ENCODE peak calls at places on chromosomes 2 and 18, in nine cellular contexts. T is GM12878, R is breast epithelium, W is stomach, K is transverse colon, N is prostate gland, S is HepG2, M is K562, X is upper lobe of left lung. Z is an unnamed sample. For H3K4me1, the result is how much of the 10 kb centered on the place peaks cover.

GRCh38 chr2:80525152-80525551 is 220.6 kb upstream of the LRRTM1 start:
- DNase-seq in N (no peak), W (no peak), R (no peak), X (no peak), K (no peak), M (no peak), S (no peak), T (peak), Z (no peak)

GRCh38 chr2:149924028-149924427 is 336.5 kb upstream of the MMADHC start:
- DNase-seq in T (no peak), N (no peak), W (no peak), M (no peak), K (no peak), X (no peak), R (no peak), S (no peak), Z (no peak)

GRCh38 chr2:74043345-74044329 is 58.9 kb downstream of the TET3 start:
- DNase-seq in T (no peak), S (peak), N (no peak), X (no peak), W (no peak), M (peak), K (no peak), R (no peak), Z (no peak)

GRCh38 chr2:162607915-162608314 is 230.7 kb downstream of the KCNH7 start:
- DNase-seq in M (no peak), X (no peak), R (no peak), W (no peak), K (no peak), N (no peak), S (peak), T (no peak), Z (no peak)

GRCh38 chr18:36724591-36725001 is 104.2 kb downstream of the TPGS2 start:
- DNase-seq in N (no peak), T (no peak), M (no peak), K (no peak), W (no peak), S (no peak), X (no peak), R (no peak), Z (no peak)

GRCh38 chr2:24021122-24021998 is 11.5 kb downstream of the MFSD2B start:
- DNase-seq in X (no peak), N (no peak), M (peak), W (peak), R (no peak), T (no peak), S (peak), K (peak), Z (no peak)

GRCh38 chr2:65128297-65129190 is 1.4 kb downstream of the RAB1A start:
- DNase-seq in S (no peak), W (peak), N (peak), M (no peak), R (no peak), X (peak), T (no peak), K (no peak), Z (no peak)

GRCh38 chr2:29878898-29879297 is 42.5 kb downstream of the ALK start:
- DNase-seq in S (no peak), M (no peak), K (no peak), X (peak), N (no peak), W (no peak), T (no peak), R (no peak), Z (no peak)

GRCh38 chr2:8431446-8432125 is 250.3 kb upstream of the ID2 start:
- DNase-seq in S (no peak), T (no peak), N (no peak), M (no peak), K (no peak), R (no peak), X (no peak), W (no peak), Z (peak)

GRCh38 chr18:32511147-32511546 is 40.5 kb upstream of the GAREM1 start:
- DNase-seq in N (no peak), M (no peak), S (no peak), W (no peak), X (no peak), R (no peak), T (no peak), K (no peak), Z (no peak)

GRCh38 chr18:50128506-50129271 is 66.3 kb downstream of the MYO5B start:
- DNase-seq in W (peak), S (peak), T (no peak), K (peak), N (peak), R (no peak), X (no peak), M (no peak), Z (no peak)

GRCh38 chr2:69789762-69790600 is 39.5 kb upstream of the GMCL1 start:
- DNase-seq in W (no peak), M (no peak), T (no peak), S (no peak), R (no peak), K (no peak), N (no peak), X (no peak), Z (no peak)

GRCh38 chr2:71646028-71646427 is 192.7 kb downstream of the DYSF start:
- DNase-seq in S (no peak), K (no peak), N (peak), X (no peak), R (no peak), M (no peak), W (no peak), T (no peak), Z (peak)

GRCh38 chr18:69469444-69469919 is 68.8 kb downstream of the DOK6 start:
- DNase-seq in S (no peak), N (no peak), K (no peak), R (no peak), M (peak), T (no peak), X (no peak), W (no peak), Z (peak)

GRCh38 chr18:5667356-5667755 is 123.6 kb upstream of the EPB41L3 start:
- DNase-seq in S (no peak), M (no peak), R (no peak), W (no peak), T (no peak), X (no peak), K (no peak), N (no peak), Z (no peak)

DNA sequence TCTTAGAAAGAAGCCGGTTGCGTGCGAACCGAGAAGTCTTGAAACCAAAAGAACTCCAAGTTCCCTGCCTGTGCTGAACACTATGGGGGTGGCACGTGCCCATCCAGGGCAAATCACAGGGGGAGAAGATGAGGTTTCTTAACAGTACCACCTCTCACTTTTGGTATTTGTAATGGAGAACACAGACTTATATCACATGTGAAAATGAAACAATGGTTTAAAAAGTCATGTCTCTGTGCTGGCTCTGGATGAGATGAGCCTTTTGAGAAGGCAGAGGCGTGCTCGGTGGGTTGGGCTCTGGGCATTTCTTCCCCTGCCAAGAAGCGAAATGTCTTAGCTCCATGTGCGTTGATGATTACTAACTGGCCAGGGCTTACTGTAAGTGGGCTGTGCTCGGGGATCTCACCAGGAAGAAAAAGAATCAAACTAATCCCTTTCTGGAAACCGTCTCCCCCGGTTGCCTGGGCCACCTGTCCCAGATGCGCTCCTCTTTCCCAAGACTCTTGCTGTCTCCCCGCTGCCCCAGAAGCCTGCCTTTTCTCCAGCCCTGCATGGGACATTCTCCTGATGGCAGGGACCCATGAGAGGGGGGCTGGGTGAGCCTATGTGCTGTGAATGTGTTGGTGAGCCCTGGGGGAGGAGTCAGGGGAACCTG is 252.9 kb downstream of the PRKCE start:
- DNase-seq in W (no peak), K (no peak), T (no peak), N (no peak), X (no peak), M (no peak), R (no peak), S (no peak), Z (no peak)
- H3K4me3 ChIP-seq in W (no peak), K (no peak), T (no peak), N (no peak), X (no peak), M (no peak), R (peak), S (no peak), Z (no peak)

DNA sequence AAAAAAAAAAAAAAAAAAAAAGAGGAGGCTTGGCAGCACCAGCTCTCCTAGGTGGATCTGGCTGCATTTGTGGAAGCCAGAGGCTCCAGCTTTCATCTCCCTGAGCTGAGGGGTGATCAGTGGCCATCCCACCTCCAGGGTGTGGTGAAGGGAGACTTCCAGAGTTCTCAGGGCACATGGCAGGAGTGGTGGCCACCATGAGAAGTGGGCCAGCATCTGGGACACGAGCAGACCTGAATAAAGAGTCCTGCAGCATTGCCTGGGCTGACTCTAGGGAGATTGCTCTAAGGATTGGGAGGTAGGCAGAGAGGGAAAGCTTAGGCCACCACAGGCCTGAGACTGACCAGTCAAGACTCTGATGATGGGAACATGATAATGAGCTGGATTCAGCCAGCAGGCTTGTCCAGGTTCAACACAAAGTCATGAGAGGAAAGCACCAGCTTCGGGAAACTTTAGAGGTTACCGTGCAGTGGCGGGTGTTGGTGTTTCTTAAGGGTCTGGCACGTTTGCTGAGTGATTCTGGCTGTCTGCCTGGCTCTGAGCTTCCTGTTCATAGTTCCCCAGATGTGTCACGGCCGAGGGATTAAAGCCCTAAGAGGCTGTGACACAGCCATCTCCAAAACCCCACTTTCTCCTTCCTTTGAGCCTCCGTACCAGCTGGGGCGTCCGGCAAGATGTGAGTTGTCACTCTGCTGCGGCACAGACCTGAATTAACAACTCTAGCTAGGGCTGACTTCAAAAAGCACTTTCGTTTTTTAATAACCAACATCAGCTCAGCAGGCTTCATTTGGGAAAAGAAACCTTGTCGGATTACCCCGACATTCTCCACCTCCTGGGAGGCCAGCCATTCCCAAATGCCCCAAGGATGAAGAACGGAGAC is 38.3 kb upstream of the IL1R1 start:
- DNase-seq in W (peak), K (peak), X (peak), N (peak), S (no peak), R (no peak), T (peak), M (peak), Z (peak)
- TF ChIP-seq POLR2AphosphoS5 in W (no peak), K (peak), X (peak), N (peak), S (no peak), R (peak), T (peak), M (no peak), Z (no peak)

DNA sequence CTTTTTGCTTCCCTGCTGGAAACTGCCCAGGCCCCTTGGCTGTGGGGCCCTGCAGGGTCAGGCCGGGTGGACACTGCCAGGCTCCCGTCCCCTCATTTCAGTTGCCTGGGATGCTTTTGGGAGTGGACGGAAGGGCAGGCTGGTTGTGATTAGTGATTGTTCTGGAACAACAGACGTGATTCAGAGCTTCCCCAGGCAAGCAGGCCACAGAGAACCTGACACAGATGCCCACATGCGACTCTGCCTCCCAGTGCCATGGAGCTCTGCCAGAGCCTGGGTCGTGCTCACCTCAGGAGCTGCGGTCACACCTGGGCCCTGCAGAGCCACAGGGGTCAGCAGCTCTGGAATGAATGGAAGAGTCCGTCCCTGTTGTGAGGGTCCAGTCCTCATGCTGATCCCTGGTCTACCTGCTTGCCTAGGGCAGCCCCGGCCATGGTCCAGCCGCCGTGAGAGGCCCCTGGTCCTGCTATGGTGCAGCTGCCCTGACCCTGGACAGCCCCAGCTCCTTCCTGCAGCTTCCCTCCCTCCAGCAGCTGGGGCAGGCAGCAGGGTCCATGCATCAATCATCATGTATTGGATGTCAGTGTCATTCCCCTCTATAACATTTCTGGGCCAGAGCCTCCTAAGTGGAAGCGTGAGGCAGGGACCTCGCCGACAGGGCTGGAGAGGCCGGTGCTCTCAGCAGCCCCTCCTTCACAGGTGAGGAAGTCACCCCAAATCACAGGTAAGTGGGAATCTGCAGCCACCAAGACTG is 518.6 kb upstream of the MYT1L start:
- DNase-seq in R (no peak), M (no peak), K (no peak), W (no peak), S (no peak), X (no peak), T (no peak), N (no peak), Z (no peak)
- H3K4me1 ChIP-seq in R (under half), M (under half), K (under half), W (under half), S (under half), X (under half), T (under half), N (under half), Z (under half)

DNA sequence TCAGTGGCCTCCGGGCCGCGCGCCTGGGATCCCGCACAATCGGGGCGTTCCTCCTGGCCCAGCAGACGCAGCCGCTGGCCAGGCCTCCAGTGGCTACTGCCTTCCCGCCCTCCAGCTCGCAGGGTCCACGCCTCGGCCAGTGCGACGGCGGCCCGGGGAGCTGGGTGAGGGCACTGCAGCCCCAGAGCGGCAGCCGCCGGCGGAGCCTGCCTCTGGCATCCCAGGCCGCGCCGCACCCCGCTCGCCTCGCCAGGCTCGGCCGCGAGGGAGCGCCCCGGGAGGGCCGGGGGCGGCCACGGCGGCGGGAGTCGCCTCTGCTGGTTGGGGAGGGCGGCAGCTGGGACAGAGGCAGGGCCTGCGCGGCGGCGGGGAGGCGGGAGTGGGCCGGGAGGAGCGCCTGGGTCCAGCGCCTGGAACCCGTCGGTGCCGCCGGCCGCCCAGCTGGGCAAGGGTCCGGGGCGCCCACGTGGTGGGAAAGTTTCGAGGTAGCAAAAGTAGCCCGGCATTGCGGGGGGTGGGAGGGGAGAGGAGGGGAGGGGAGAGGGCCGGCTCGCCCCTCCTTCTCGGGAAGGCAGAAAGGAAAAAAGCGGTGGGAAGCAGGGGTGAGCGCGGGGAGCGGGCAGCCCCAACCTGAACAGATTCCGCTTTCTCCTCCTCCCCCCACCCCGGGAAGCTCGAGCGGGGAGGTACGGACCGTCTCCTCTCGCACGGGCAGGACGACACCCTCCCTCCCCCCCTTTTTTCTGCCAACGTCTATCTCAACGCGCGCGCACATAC is 1.5 kb upstream of the INHBB start:
- DNase-seq in X (no peak), W (no peak), T (no peak), S (no peak), K (no peak), N (peak), R (peak), M (no peak), Z (no peak)
- H3K4me3 ChIP-seq in X (peak), W (peak), T (peak), S (no peak), K (peak), N (peak), R (peak), M (no peak), Z (peak)

DNA sequence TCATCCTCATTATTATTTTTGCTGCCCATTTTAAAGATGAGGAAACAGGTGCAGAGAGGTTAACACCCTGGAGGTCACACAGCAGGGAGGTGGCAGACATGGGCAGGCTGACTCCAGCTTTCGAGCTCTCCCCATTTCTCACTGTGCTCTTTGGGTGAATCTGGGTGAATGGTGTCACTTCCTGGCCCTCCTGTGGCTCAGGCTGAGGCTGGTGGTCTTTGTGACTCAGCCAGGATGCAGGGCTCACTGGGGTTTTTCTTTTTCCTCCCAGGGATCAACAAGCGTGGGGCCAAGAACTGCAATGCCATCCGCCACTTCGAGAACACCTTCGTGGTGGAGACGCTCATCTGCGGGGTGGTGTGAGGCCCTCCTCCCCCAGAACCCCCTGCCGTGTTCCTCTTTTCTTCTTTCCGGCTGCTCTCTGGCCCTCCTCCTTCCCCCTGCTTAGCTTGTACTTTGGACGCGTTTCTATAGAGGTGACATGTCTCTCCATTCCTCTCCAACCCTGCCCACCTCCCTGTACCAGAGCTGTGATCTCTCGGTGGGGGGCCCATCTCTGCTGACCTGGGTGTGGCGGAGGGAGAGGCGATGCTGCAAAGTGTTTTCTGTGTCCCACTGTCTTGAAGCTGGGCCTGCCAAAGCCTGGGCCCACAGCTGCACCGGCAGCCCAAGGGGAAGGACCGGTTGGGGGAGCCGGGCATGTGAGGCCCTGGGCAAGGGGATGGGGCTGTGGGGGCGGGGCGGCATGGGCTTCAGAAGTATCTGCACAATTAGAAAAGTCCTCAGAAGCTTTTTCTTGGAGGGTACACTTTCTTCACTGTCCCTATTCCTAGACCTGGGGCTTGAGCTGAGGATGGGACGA is 13.2 kb downstream of the ITM2C start:
- DNase-seq in K (peak), X (no peak), M (no peak), T (no peak), W (no peak), S (no peak), R (peak), N (no peak), Z (peak)
- TF ChIP-seq POLR2AphosphoS5 in K (no peak), X (no peak), M (no peak), T (no peak), W (no peak), S (no peak), R (no peak), N (no peak), Z (no peak)

GRCh38 chr2:75592028-75592427 is 31.3 kb upstream of the EVA1A start:
- DNase-seq in X (no peak), W (no peak), T (no peak), N (no peak), K (no peak), S (peak), M (no peak), R (no peak), Z (no peak)
- H3K4me1 ChIP-seq in X (under half), W (under half), T (under half), N (under half), K (under half), S (under half), M (under half), R (under half), Z (under half)

GRCh38 chr2:108988796-108989713 is at the start of gene EDAR:
- DNase-seq in S (peak), K (peak), X (peak), M (peak), T (no peak), R (no peak), N (peak), W (peak), Z (no peak)
- H3K4me3 ChIP-seq in S (no peak), K (no peak), X (no peak), M (no peak), T (no peak), R (peak), N (peak), W (no peak), Z (no peak)